ENCODE peak calls at places on chromosomes 11 and 22, in eight cellular contexts. J, D, R, L, C, G, E and F are unnamed samples. For H3K36me3, the result is how much of the 10 kb centered on the place peaks cover.

GRCh38 chr11:73894725-73895335 is 18.0 kb downstream of the PAAF1 start:
- DNase-seq in C (no peak), E (no peak), D (no peak), L (no peak), G (no peak), R (no peak), J (no peak), F (no peak)

GRCh38 chr11:16261836-16262644 is 94.3 kb downstream of the SOX6 start:
- DNase-seq in C (no peak), D (no peak), E (no peak), R (no peak), J (no peak), L (no peak), G (no peak), F (no peak)

GRCh38 chr11:69823641-69824285 is 4.5 kb upstream of the FGF3 start:
- DNase-seq in L (no peak), C (no peak), E (peak), G (no peak), R (no peak), D (no peak), J (no peak), F (peak)

GRCh38 chr11:67158241-67158640 is 39.2 kb downstream of the KDM2A start:
- DNase-seq in D (no peak), L (no peak), C (no peak), J (no peak), G (no peak), R (no peak), E (no peak), F (no peak)

GRCh38 chr11:134050541-134051383 is 18.1 kb upstream of the JAM3 start:
- DNase-seq in R (peak), D (peak), C (peak), G (peak), E (peak), L (peak), J (no peak), F (peak)

GRCh38 chr22:19179472-19180048 is 1.0 kb upstream of the SLC25A1 start:
- DNase-seq in G (peak), D (peak), J (peak), E (peak), R (peak), L (peak), C (peak), F (peak)

GRCh38 chr11:78659326-78660319 is 85.0 kb upstream of the NARS2 start:
- DNase-seq in G (no peak), J (no peak), R (no peak), L (no peak), E (no peak), D (peak), C (no peak), F (peak)

GRCh38 chr11:33829430-33830141 is 55.3 kb upstream of the FBXO3 start:
- DNase-seq in C (peak), G (peak), R (peak), D (peak), J (peak), E (peak), L (peak), F (peak)

GRCh38 chr22:47176573-47177333 is 414.3 kb downstream of the TBC1D22A start:
- DNase-seq in E (no peak), G (no peak), J (no peak), R (no peak), C (peak), L (peak), D (peak), F (no peak)

GRCh38 chr11:17906436-17906835 is 106.4 kb downstream of the SERGEF start:
- DNase-seq in J (peak), E (peak), R (peak), D (peak), L (no peak), C (no peak), G (no peak), F (peak)

GRCh38 chr11:33478111-33478573 is 221.0 kb downstream of the HIPK3 start:
- DNase-seq in R (peak), G (no peak), C (peak), L (no peak), D (peak), E (peak), J (no peak), F (no peak)

GRCh38 chr11:13661074-13661623 is 7.3 kb upstream of the FAR1 start:
- DNase-seq in C (no peak), R (no peak), D (no peak), E (no peak), L (no peak), G (no peak), J (no peak), F (no peak)

GRCh38 chr11:123202155-123202714 is 7.2 kb upstream of the CLMP start:
- DNase-seq in E (peak), L (peak), R (no peak), D (peak), C (peak), J (no peak), G (peak), F (no peak)

GRCh38 chr22:49007013-49007653 is 820.5 kb downstream of the BRD1 start:
- DNase-seq in E (no peak), G (no peak), L (no peak), J (no peak), R (no peak), D (no peak), C (no peak), F (no peak)

GRCh38 chr11:27291954-27292641 is 70.9 kb downstream of the CCDC34 start:
- DNase-seq in L (no peak), J (no peak), R (no peak), G (no peak), C (no peak), D (no peak), E (no peak), F (no peak)

GRCh38 chr11:24734742-24735141 is 237.9 kb downstream of the LUZP2 start:
- DNase-seq in C (no peak), R (no peak), E (no peak), J (no peak), L (no peak), D (no peak), G (no peak), F (no peak)

GRCh38 chr11:128424867-128425285 is 162.5 kb downstream of the ETS1 start:
- DNase-seq in J (no peak), E (peak), R (no peak), C (no peak), D (no peak), L (peak), G (peak), F (no peak)

GRCh38 chr11:63944987-63945386 is 6.2 kb downstream of the NAA40 start:
- DNase-seq in R (no peak), J (no peak), G (peak), C (peak), D (no peak), L (peak), E (peak), F (no peak)

GRCh38 chr11:3958301-3958700 is 102.8 kb downstream of the STIM1 start:
- DNase-seq in C (no peak), E (no peak), D (no peak), L (no peak), R (no peak), J (no peak), G (no peak), F (no peak)

GRCh38 chr22:35409783-35410662 is 10.1 kb downstream of the MCM5 start:
- DNase-seq in E (no peak), C (peak), G (peak), D (no peak), R (peak), J (no peak), L (peak), F (no peak)

GRCh38 chr22:23875801-23876200 is 18.1 kb downstream of the SLC2A11 start:
- DNase-seq in J (no peak), R (no peak), E (no peak), L (no peak), C (no peak), G (no peak), D (no peak), F (no peak)

GRCh38 chr11:23590909-23591308 is 730.6 kb upstream of the CCDC179 start:
- DNase-seq in E (no peak), G (no peak), D (no peak), R (no peak), J (no peak), C (no peak), L (no peak), F (no peak)

GRCh38 chr11:39239553-39239952 is 2219.9 kb downstream of the LRRC4C start:
- DNase-seq in L (no peak), E (no peak), D (no peak), C (no peak), G (no peak), R (no peak), J (no peak), F (no peak)

GRCh38 chr22:49281467-49282340 is 546.0 kb downstream of the BRD1 start:
- DNase-seq in R (no peak), G (no peak), E (no peak), D (no peak), L (no peak), C (no peak), J (no peak), F (no peak)

GRCh38 chr11:119380816-119381185 is 689 bp downstream of the USP2 start:
- DNase-seq in G (no peak), E (peak), R (peak), J (no peak), D (peak), C (peak), L (no peak), F (peak)
- H3K4me3 ChIP-seq in G (peak), E (peak), R (peak), J (peak), D (peak), C (no peak), L (peak), F (peak)

GRCh38 chr11:65035579-65035978 is 5.4 kb upstream of the SAC3D1 start:
- DNase-seq in D (no peak), L (no peak), G (no peak), C (no peak), J (no peak), R (no peak), E (no peak), F (no peak)
- H3K36me3 ChIP-seq in D (under half), L (half or more), G (under half), C (under half), J (half or more), R (under half), E (under half), F (under half)

GRCh38 chr22:30266445-30267381 is at the start of gene OSM:
- DNase-seq in C (peak), G (no peak), J (no peak), R (peak), L (peak), D (no peak), E (no peak), F (no peak)

GRCh38 chr22:30265131-30265720 is 1.4 kb downstream of the OSM start:
- DNase-seq in E (no peak), C (no peak), R (no peak), L (no peak), D (no peak), G (no peak), J (no peak), F (no peak)

GRCh38 chr22:30265851-30266444 is 703 bp downstream of the OSM start:
- DNase-seq in G (peak), R (peak), D (peak), C (peak), J (no peak), E (no peak), L (no peak), F (peak)

GRCh38 chr22:30268331-30268730 is 1.7 kb upstream of the OSM start:
- DNase-seq in L (no peak), G (no peak), R (no peak), C (no peak), E (no peak), D (no peak), J (no peak), F (no peak)

DNA sequence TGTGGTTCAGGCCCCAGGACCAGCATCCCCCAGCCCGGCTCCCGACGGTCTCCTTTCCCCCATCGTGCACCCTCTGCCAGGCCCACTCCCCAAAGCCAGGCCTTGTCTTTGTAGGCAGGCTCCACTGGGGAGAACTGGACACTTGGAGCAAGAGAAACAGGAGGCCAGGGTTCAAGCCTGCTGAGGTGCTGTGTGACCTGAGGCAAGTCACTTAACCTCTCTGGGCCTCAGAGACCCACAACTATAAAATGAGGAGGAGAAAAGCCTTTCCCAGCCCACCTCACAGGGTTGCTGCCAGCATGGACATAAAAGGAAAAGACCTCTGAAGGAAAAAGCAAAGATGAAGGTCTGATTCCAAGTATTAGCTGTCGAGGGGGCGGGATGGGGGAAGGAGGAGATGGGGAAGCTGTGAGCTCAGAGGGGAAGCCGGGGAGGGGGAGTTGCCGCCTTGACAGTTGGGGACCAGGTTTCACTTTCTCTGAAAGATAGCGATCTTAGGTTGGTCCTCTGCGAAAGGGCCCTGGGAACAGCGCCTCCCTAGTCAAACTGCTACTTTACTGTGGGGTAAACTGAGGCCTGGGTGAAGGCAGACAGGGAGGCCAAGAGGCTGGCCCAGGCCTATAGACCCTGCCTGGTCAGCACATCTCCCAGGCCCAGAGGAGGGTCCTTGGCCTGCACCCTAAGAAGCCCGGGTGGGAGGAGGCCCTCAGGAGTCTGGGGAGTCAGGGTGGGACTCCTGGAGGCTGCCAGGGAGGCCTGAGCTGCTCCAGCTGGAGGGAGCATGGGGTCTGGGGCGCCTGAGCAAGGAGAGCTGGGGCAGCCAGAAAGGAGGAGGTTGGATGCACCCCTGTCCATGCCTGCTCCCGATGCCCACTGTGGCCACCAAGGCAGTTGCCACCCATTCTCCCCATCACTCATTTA is 991 bp upstream of the OSM start:
- DNase-seq in C (no peak), E (no peak), G (no peak), D (no peak), J (no peak), R (no peak), L (no peak), F (no peak)
- H3K4me3 ChIP-seq in C (no peak), E (no peak), G (no peak), D (no peak), J (no peak), R (peak), L (no peak), F (no peak)

GRCh38 chr22:36470162-36470993 is 11.1 kb downstream of the TXN2 start:
- DNase-seq in L (peak), E (peak), G (peak), R (peak), C (peak), J (peak), D (peak), F (peak)
- H3K36me3 ChIP-seq in L (half or more), E (under half), G (under half), R (half or more), C (under half), J (half or more), D (under half), F (under half)

DNA sequence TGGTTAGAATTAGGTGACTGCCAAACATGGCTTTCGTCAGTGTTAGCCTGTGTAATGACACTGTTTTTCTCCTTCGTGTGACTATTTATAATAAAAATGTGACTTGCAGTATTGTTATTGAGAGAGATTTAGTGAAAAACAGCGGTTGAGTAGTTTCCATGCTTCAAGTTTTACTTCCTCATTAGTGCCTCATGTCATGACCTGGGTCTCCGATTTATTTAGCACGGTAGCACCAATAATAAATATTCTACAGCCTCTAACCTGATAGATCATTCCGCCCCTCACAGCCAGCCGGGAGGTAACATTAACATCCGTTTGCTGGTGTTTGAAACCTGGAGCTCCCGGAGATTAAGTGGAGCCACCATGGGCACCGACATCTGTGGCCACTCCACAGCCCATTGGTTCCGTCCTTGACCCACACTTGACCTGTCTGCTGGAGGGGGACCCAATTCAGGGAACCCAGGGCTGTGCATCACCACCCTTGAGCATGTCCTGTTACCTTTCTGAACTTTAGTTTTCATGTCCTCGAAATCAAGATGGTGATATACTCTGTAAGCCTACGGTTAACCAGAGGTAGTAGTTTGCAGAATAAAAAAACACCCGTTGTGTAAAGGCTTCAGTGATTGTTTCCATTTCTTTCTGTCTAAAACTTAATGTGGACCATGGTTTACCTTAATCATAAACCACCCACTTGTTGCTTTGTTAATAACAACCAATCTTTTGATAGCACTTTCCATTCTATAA is 104.1 kb downstream of the ATXN10 start:
- DNase-seq in C (no peak), E (no peak), D (no peak), G (no peak), L (no peak), J (no peak), R (peak), F (no peak)
- H3K4me3 ChIP-seq in C (no peak), E (no peak), D (no peak), G (no peak), L (no peak), J (no peak), R (peak), F (no peak)

GRCh38 chr11:61837411-61838005 is 9.4 kb downstream of the FADS2 start:
- DNase-seq in D (peak), L (no peak), G (no peak), E (no peak), C (no peak), J (no peak), R (no peak), F (no peak)

GRCh38 chr11:61839742-61840141 is 11.6 kb downstream of the FADS2 start:
- DNase-seq in L (no peak), J (no peak), R (no peak), D (no peak), G (no peak), C (no peak), E (no peak), F (no peak)

GRCh38 chr11:61840371-61840770 is 12.3 kb downstream of the FADS2 start:
- DNase-seq in G (no peak), D (no peak), J (no peak), L (no peak), C (no peak), E (no peak), R (no peak), F (no peak)

GRCh38 chr11:61838501-61838900 is 10.4 kb downstream of the FADS2 start:
- DNase-seq in J (no peak), R (no peak), L (no peak), E (no peak), G (no peak), C (no peak), D (no peak), F (no peak)

DNA sequence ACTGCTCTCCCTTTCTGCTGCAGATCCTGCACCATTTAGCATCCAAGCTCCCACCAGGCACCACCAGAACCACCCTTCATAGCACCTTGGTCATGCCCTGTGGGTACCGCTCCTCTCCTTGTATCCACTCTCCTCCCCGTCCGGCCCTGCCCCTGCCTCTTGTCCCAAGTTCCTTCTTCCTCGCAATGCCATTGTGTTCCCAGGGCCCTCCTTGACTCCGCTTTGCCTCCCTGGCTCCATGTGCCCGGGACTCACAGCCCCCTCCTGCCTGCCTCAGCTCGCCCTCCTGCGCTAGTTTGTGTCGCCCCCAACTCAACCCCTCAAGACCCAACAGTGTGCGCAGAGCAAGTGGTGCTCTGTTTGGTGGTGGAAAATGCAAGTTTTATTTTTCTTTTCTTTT is 10.8 kb downstream of the FADS2 start:
- DNase-seq in E (no peak), R (no peak), J (no peak), L (no peak), D (no peak), C (no peak), G (no peak), F (no peak)
- H3K36me3 ChIP-seq in E (under half), R (under half), J (half or more), L (under half), D (half or more), C (under half), G (under half), F (under half)

GRCh38 chr11:135062994-135063393 is 651.0 kb upstream of the B3GAT1 start:
- DNase-seq in G (no peak), E (no peak), J (no peak), L (no peak), R (no peak), D (no peak), C (no peak), F (no peak)

DNA sequence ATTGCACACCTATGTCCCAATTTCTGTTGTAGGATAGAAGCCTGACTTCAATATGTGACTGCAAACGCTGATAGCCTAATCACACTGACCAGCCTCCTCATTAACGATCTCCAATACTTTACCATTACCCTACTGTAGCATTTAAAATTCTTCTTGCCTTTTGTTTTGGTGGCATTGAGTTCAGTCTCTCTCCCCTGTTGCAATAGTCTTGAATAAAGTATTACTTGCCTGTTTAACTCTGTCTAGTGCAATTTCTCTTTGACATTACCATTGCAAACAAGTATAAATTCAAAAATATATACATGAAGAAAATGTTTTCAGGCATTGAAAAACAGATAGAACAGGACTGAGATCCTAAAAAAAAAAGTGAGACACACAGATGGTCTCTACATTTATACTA is 649.1 kb upstream of the B3GAT1 start:
- DNase-seq in D (no peak), E (no peak), R (no peak), L (no peak), J (no peak), C (no peak), G (no peak), F (no peak)
- H3K4me3 ChIP-seq in D (no peak), E (no peak), R (no peak), L (no peak), J (no peak), C (no peak), G (no peak), F (no peak)

DNA sequence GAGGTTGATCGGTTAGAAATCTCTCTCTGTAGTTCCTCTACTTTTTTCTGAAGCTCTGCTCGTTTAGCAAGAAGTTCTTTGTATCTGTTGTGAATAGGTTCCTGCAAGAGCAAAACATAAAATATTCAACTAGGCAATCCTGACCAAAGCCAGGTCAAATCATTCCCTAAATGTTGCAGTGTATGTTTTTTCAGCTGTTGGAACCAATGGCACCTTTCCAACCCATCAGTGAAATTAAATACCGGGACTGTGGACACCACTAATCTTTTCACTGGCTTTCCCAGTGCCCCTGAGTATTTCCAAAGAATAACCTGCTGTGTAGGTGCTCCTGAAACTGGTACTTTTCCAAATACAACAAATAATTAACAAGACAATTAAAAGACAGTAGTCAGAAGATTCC is 45.1 kb downstream of the CEP57 start:
- DNase-seq in C (no peak), L (no peak), G (no peak), J (no peak), R (no peak), E (no peak), D (no peak), F (no peak)
- H3K36me3 ChIP-seq in C (under half), L (half or more), G (under half), J (half or more), R (half or more), E (half or more), D (half or more), F (under half)